ENCODE peak calls at places on chromosomes 7 and 10, in six cellular contexts. F is colonic mucosa, J is right lobe of liver, D is OCI-LY7, H is AG09309, G is dorsolateral prefrontal cortex. S is an unnamed sample.

GRCh38 chr7:76375251-76375650 is 16.5 kb upstream of the YWHAG start:
- DNase-seq in F (no peak), J (no peak), D (no peak), H (no peak), G (no peak), S (no peak)

GRCh38 chr10:89147256-89147655 is 59.9 kb downstream of the CH25H start:
- DNase-seq in F (no peak), J (no peak), D (no peak), H (peak), G (no peak), S (peak)

GRCh38 chr10:86401588-86402282 is 35.1 kb upstream of the GRID1 start:
- DNase-seq in F (no peak), J (peak), D (peak), H (no peak), G (no peak), S (no peak)

GRCh38 chr7:234041-234711 is 41.8 kb downstream of the FAM20C start:
- DNase-seq in F (peak), J (no peak), D (no peak), H (no peak), G (no peak), S (no peak)

GRCh38 chr7:38709123-38709522 is 78.0 kb upstream of the AMPH start:
- DNase-seq in F (no peak), J (no peak), D (no peak), H (no peak), G (no peak), S (no peak)

GRCh38 chr10:123170961-123171360 is 16.8 kb downstream of the BUB3 start:
- DNase-seq in F (no peak), J (no peak), D (no peak), H (no peak), G (no peak), S (no peak)

GRCh38 chr10:52258791-52259427 is 55.2 kb upstream of the DKK1 start:
- DNase-seq in F (no peak), J (no peak), D (no peak), H (no peak), G (no peak), S (no peak)

GRCh38 chr10:93904901-93905300 is 11.1 kb downstream of the SLC35G1 start:
- DNase-seq in F (no peak), J (no peak), D (no peak), H (no peak), G (no peak), S (no peak)

GRCh38 chr10:52409928-52410327 is 95.8 kb downstream of the DKK1 start:
- DNase-seq in F (no peak), J (no peak), D (no peak), H (no peak), G (no peak), S (no peak)

GRCh38 chr10:126153686-126154628 is 234.3 kb downstream of the ADAM12 start:
- DNase-seq in F (no peak), J (no peak), D (no peak), H (peak), G (no peak), S (peak)

GRCh38 chr7:90869335-90869734 is 273.2 kb downstream of the CDK14 start:
- DNase-seq in F (no peak), J (no peak), D (no peak), H (peak), G (no peak), S (no peak)

GRCh38 chr7:85205754-85206153 is 18.9 kb upstream of the SEMA3D start:
- DNase-seq in F (no peak), J (no peak), D (no peak), H (no peak), G (no peak), S (no peak)

GRCh38 chr7:73622909-73623797 is 1.2 kb downstream of the MLXIPL start:
- DNase-seq in F (peak), J (peak), D (no peak), H (no peak), G (no peak), S (peak)

GRCh38 chr10:49759787-49760551 is 2.2 kb downstream of the OGDHL start:
- DNase-seq in F (no peak), J (peak), D (no peak), H (no peak), G (no peak), S (no peak)

GRCh38 chr7:111362660-111363059 is 199.6 kb downstream of the IMMP2L start:
- DNase-seq in F (no peak), J (no peak), D (no peak), H (no peak), G (no peak), S (peak)

GRCh38 chr10:63466168-63466935 is 575 bp upstream of the JMJD1C start:
- DNase-seq in F (peak), J (peak), D (peak), H (no peak), G (peak), S (peak)

GRCh38 chr10:124221356-124222297 is 128.2 kb upstream of the CHST15 start:
- DNase-seq in F (no peak), J (no peak), D (peak), H (no peak), G (no peak), S (peak)

GRCh38 chr10:112794201-112794600 is 155.8 kb upstream of the TCF7L2 start:
- DNase-seq in F (no peak), J (no peak), D (no peak), H (no peak), G (no peak), S (no peak)

GRCh38 chr10:91049961-91050360 is 129.1 kb upstream of the ANKRD1 start:
- DNase-seq in F (no peak), J (no peak), D (no peak), H (no peak), G (no peak), S (no peak)

GRCh38 chr7:450741-451140 is 68.9 kb downstream of the PDGFA start:
- DNase-seq in F (no peak), J (no peak), D (no peak), H (no peak), G (no peak), S (no peak)

GRCh38 chr10:62199584-62199983 is 69.1 kb downstream of the RTKN2 start:
- DNase-seq in F (no peak), J (no peak), D (no peak), H (no peak), G (no peak), S (peak)

GRCh38 chr7:70338061-70338460 is 739.8 kb downstream of the AUTS2 start:
- DNase-seq in F (no peak), J (no peak), D (no peak), H (no peak), G (no peak), S (no peak)

GRCh38 chr7:77569514-77570232 is 32.6 kb downstream of the PTPN12 start:
- DNase-seq in F (no peak), J (no peak), D (no peak), H (no peak), G (no peak), S (peak)

GRCh38 chr7:26151650-26151952 is 397 bp upstream of the NFE2L3 start:
- DNase-seq in F (no peak), J (no peak), D (no peak), H (no peak), G (no peak), S (no peak)

GRCh38 chr10:16843252-16843870 is 26.1 kb upstream of the RSU1 start:
- DNase-seq in F (no peak), J (no peak), D (peak), H (peak), G (no peak), S (peak)

GRCh38 chr7:43454936-43455518 is 127.9 kb upstream of the STK17A start:
- DNase-seq in F (no peak), J (no peak), D (peak), H (no peak), G (no peak), S (peak)

GRCh38 chr10:69732826-69733150 is 68.9 kb upstream of the COL13A1 start:
- DNase-seq in F (no peak), J (no peak), D (no peak), H (no peak), G (no peak), S (no peak)

GRCh38 chr7:63925626-63926460 is 72.8 kb upstream of the ZNF722 start:
- DNase-seq in F (peak), J (peak), D (no peak), H (peak), G (peak), S (peak)

GRCh38 chr7:54960517-54960916 is 58.3 kb upstream of the EGFR start:
- DNase-seq in F (no peak), J (no peak), D (no peak), H (no peak), G (no peak), S (peak)

GRCh38 chr10:113268186-113268585 is 284.7 kb upstream of the HABP2 start:
- DNase-seq in F (no peak), J (no peak), D (no peak), H (no peak), G (no peak), S (no peak)

GRCh38 chr10:43417950-43418768 is 9.2 kb upstream of the HNRNPF start:
- DNase-seq in F (no peak), J (no peak), D (peak), H (no peak), G (no peak), S (no peak)

GRCh38 chr10:802506-802905 is 113.0 kb upstream of the DIP2C start:
- DNase-seq in F (no peak), J (no peak), D (no peak), H (no peak), G (no peak), S (no peak)
- H3K4me3 ChIP-seq in F (no peak), J (no peak), D (no peak), H (no peak), G (no peak), S (no peak)

DNA sequence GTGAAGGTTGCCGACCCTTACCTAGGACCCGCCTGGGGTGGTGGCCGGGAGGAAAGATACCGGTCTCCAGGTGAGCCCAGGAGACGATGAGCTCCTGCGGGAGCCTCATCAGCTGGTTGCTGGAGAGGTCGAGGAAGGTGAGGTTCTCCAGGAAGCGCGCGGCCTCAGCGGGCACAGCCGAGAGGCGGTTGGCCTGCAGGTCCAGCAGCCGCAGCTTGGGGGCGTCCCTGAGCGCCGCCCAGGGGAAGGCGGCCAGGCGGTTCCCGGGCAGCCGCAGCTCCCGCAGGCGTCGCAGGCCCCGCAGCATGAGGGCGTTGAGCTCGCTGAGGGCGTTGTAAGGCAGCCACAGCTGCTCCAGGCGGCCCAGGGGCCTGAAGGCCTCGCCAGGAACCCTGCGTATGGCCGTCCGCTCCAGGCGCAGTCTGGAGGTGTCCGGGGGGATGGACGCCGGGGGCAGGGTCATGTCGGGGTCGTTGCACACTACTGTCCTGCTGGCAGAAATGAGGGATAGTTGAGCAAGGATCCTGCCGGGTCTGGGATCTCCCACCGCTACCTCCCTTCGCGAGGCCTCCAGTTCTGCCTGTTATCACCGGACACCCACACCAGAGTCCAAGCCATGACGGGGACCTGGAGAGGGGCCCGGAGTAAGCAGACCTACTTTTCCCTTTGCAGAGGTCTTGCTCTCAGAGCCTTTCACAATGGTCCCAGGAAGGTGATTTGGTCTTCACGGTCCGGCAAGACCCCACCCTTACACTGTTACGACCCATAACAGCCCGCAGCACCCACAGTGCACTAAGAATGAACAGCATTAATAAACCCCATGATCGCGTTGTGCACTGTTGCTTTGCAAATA is 3.9 kb downstream of the LRIT1 start:
- DNase-seq in F (no peak), J (no peak), D (no peak), H (no peak), G (no peak), S (no peak)
- TF ChIP-seq CTCF in F (no peak), J (no peak), D (peak), H (no peak), G (no peak), S (no peak)

GRCh38 chr10:104350146-104350635 is 3.4 kb upstream of the CFAP58 start:
- DNase-seq in F (peak), J (no peak), D (peak), H (no peak), G (no peak), S (peak)
- H3K4me3 ChIP-seq in F (no peak), J (no peak), D (peak), H (no peak), G (peak), S (peak)

GRCh38 chr7:31763548-31763947 is 76.5 kb downstream of the PPP1R17 start:
- DNase-seq in F (no peak), J (no peak), D (no peak), H (no peak), G (no peak), S (no peak)
- TF ChIP-seq CTCF in F (no peak), J (no peak), D (peak), H (no peak), G (no peak), S (peak)

GRCh38 chr7:159145544-159145891 is 851 bp upstream of the VIPR2 start:
- DNase-seq in F (no peak), J (no peak), D (no peak), H (no peak), G (no peak), S (no peak)
- H3K4me3 ChIP-seq in F (peak), J (no peak), D (no peak), H (no peak), G (peak), S (no peak)

DNA sequence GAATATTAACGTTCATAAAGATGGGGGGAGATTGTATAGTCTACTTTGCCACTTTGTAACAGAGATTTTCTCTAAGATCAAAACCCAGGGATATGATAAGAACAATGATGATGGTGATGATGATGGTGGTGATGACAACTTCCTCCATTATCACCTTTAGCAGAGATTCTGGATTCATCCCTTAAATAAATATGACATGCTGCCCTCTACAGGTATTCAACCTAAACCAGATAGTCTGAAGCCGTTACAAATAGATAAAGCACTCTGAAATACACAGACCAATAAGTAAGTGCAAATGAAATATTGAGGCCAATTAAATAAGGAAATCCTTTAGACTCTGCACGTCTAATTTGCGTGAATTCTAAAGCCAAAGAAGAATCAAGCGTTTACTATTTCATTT is 211.5 kb downstream of the CREB5 start:
- DNase-seq in F (no peak), J (no peak), D (peak), H (no peak), G (no peak), S (no peak)
- TF ChIP-seq CTCF in F (no peak), J (peak), D (peak), H (no peak), G (peak), S (peak)

GRCh38 chr10:122165492-122165832 is 105.6 kb upstream of the BTBD16 start:
- DNase-seq in F (no peak), J (no peak), D (no peak), H (no peak), G (no peak), S (no peak)

GRCh38 chr10:122164815-122165491 is 106.1 kb upstream of the BTBD16 start:
- DNase-seq in F (no peak), J (no peak), D (no peak), H (no peak), G (no peak), S (no peak)

GRCh38 chr10:122162566-122163181 is 108.4 kb upstream of the BTBD16 start:
- DNase-seq in F (no peak), J (peak), D (no peak), H (no peak), G (no peak), S (no peak)

GRCh38 chr10:122163182-122164027 is 107.7 kb upstream of the BTBD16 start:
- DNase-seq in F (no peak), J (no peak), D (no peak), H (no peak), G (no peak), S (no peak)

DNA sequence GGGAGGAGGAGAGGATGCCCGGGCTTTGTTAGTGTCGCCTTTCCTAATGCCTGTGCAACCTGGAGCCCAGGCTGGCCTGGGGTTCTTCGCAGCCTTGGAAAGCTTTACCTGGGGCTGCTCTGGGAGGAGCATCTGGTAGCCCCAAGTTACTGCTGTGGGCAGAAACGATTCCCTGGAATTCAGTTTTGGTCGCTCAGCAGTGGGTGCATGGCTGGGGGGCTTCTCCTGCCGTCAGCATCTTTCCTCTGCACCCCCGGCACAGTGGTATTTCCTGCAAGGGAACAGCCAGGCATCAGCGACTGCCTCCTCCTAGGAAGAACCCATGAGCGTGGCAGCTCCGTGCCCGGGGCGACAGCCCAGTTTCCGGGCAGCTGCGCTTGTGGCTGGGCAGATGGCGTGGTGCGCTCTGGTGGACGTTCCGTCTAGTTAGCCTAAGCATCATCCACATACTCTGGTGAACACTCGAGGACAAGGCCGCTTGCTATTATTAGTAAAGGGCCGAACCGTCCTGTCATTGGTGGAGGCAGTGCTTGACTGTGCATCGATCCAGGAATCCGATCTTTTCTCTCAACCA is 107.0 kb upstream of the BTBD16 start:
- DNase-seq in F (no peak), J (no peak), D (no peak), H (no peak), G (peak), S (no peak)
- H3K4me3 ChIP-seq in F (no peak), J (peak), D (no peak), H (peak), G (peak), S (peak)

GRCh38 chr7:17009007-17009719 is 127.4 kb upstream of the AGR3 start:
- DNase-seq in F (no peak), J (no peak), D (no peak), H (no peak), G (no peak), S (peak)
- TF ChIP-seq CTCF in F (peak), J (peak), D (peak), H (peak), G (no peak), S (peak)

DNA sequence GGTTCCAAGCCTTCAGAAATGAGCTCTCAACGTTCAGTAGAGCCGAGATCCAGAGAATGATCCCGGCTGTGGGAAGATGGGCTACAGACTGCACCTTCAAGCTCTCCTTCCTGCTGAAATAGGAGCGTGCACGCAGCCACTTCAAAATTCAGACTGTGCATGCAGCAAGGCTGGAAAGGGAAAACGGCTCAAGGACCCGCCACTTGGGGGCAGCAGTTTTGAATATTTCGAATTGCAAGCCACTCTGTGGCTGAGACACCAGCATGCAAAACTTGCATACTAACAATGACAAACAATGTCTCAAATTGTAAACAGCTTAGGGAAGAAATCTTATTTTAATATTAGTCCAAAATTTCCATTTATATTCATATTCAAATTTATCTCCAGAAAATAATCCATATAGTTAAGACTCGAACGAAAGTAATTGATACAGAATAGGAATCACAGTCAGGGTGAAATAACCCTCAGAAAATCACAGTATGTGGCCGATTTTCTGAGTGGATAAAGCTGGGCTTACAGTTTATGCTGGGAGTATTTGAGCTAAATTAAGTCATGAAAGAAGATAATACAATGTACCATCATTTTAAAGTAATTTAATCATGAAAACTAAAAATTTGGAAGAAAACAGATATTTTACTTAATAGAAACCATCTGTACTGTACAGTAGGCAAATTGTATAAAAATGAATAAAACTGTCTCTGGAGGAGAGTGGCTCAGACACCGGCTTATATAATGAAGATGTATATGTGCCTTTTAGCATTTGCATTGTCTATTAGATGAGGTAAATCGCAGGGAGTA is 137.9 kb upstream of the MKI67 start:
- DNase-seq in F (peak), J (no peak), D (peak), H (peak), G (peak), S (peak)
- H3K4me3 ChIP-seq in F (no peak), J (no peak), D (no peak), H (no peak), G (no peak), S (no peak)

DNA sequence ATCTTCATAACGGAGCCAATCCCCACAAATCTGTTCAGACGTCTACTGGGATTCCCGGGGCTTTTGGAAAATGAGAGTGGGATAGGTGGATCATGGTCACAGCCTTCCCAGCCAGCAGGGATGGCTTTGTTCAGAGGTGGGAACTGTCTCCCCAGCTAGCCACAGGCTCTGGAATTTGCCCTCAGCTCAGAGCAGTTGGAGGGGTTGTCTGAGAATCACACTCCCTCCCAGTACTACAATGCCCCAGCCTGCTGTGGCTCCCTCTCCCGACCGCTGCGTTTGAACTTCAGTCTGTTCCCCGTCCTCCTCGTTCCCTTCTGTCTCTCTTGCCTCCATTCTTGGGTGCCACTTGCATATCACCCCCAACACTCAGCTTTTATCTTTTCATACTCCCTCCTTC is 413.5 kb downstream of the PLXNA4 start:
- DNase-seq in F (no peak), J (no peak), D (no peak), H (no peak), G (no peak), S (no peak)
- TF ChIP-seq CTCF in F (no peak), J (no peak), D (no peak), H (no peak), G (no peak), S (no peak)